ENCODE peak calls at places on chromosome 1, in four cellular contexts. One of them, this sample, is unnamed.

GRCh38 chr1:34800214-34800613 is 7.4 kb downstream of the GJA4 start:
- DNase-seq in GM12878: peak; percentile 27
- DNase-seq in H1: peak; percentile 29
- DNase-seq in GM12891: no peak
- DNase-seq in this sample: no peak

GRCh38 chr1:32151319-32151787 is 28.1 kb upstream of the TXLNA start:
- DNase-seq in GM12878: no peak
- DNase-seq in H1: no peak
- DNase-seq in GM12891: no peak
- DNase-seq in this sample: no peak

GRCh38 chr1:89175601-89176256 is at the start of gene GBP7:
- DNase-seq in GM12878: no peak
- DNase-seq in H1: no peak
- DNase-seq in GM12891: no peak
- DNase-seq in this sample: no peak

GRCh38 chr1:199422206-199422605 is 605.3 kb upstream of the NR5A2 start:
- DNase-seq in GM12878: no peak
- DNase-seq in H1: peak; percentile 45
- DNase-seq in GM12891: no peak
- DNase-seq in this sample: no peak

GRCh38 chr1:914253-914890 is 9.4 kb upstream of the SAMD11 start:
- DNase-seq in GM12878: no peak
- DNase-seq in H1: no peak
- DNase-seq in GM12891: no peak
- DNase-seq in this sample: no peak

GRCh38 chr1:54869173-54869851 is 17.7 kb downstream of the DHCR24 start:
- DNase-seq in GM12878: no peak
- DNase-seq in H1: no peak
- DNase-seq in GM12891: no peak
- DNase-seq in this sample: no peak

GRCh38 chr1:66168467-66168887 is 365.5 kb upstream of the SGIP1 start:
- DNase-seq in GM12878: no peak
- DNase-seq in H1: no peak
- DNase-seq in GM12891: no peak
- DNase-seq in this sample: no peak

GRCh38 chr1:24970399-24970753 is 40.3 kb upstream of the RUNX3 start:
- DNase-seq in GM12878: no peak
- DNase-seq in H1: no peak
- DNase-seq in GM12891: no peak
- DNase-seq in this sample: no peak

DNA sequence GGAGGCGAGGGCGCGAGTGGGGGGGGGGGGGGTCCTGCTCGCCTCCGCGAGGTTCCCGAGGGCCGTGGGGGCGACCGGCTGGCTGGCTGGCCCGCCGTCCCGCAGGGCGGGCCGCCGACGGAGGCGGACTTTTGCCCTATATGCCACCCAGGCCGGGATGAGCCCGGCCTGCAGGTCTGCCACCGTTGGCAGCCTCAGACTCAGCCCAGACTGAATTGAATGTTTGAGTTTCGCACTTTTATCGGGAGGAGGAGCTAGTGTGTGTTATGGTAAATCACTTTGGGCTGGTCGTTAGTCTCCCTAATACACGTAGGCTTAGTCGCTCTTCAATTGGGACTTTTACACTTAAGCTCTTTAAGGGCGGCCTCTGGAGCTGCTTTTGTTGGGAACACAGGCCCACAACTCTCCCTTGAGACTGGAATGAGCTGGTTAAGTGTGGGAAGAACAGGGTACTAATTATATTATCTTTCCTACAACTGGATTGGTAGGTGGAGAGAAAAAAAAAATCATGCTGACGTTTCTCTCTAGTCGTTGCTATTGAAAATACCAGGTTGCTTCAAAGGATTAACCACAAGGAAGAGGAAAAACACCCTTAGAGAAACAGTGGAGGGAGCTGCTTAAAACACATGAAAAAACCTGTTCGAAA is 1.3 kb upstream of the IRF2BP2 start:
- DNase-seq in GM12878: peak; percentile 76
- DNase-seq in H1: no peak
- DNase-seq in GM12891: no peak
- DNase-seq in this sample: no peak
- TF ChIP-seq POLR2A in GM12878: no peak
- TF ChIP-seq POLR2A in H1: peak; percentile 58
- TF ChIP-seq POLR2A in GM12891: no peak
- TF ChIP-seq POLR2A in this sample: no peak

GRCh38 chr1:165892935-165893334 is 65.5 kb downstream of the UCK2 start:
- DNase-seq in GM12878: no peak
- DNase-seq in H1: no peak
- DNase-seq in GM12891: no peak
- DNase-seq in this sample: no peak
- TF ChIP-seq TAF1 in GM12878: no peak
- TF ChIP-seq TAF1 in H1: no peak
- TF ChIP-seq TAF1 in GM12891: no peak
- TF ChIP-seq TAF1 in this sample: no peak

DNA sequence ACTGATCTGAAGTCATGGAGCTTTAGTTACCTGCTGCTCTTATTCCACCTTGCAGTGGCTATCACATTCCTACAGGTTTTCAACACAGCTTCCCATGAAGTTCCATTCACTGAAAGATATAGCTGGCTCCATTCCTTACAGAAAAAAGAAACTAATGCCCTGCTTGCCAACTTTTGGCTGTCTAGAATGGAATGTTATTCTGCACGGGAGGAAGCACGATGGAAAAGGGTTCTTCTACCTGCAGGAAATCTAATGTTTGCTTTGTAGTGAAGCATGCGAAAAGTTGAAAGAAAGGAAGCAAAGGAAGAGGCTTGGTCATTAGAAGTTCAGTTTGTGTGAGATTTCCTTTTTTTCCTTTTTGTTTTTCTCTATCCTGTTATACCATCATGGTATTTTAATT is 32.6 kb downstream of the GIPC2 start:
- DNase-seq in GM12878: no peak
- DNase-seq in H1: no peak
- DNase-seq in GM12891: no peak
- DNase-seq in this sample: no peak
- TF ChIP-seq POLR2AphosphoS5 in GM12878: no peak
- TF ChIP-seq POLR2AphosphoS5 in H1: no peak
- TF ChIP-seq POLR2AphosphoS5 in GM12891: no peak
- TF ChIP-seq POLR2AphosphoS5 in this sample: no peak

DNA sequence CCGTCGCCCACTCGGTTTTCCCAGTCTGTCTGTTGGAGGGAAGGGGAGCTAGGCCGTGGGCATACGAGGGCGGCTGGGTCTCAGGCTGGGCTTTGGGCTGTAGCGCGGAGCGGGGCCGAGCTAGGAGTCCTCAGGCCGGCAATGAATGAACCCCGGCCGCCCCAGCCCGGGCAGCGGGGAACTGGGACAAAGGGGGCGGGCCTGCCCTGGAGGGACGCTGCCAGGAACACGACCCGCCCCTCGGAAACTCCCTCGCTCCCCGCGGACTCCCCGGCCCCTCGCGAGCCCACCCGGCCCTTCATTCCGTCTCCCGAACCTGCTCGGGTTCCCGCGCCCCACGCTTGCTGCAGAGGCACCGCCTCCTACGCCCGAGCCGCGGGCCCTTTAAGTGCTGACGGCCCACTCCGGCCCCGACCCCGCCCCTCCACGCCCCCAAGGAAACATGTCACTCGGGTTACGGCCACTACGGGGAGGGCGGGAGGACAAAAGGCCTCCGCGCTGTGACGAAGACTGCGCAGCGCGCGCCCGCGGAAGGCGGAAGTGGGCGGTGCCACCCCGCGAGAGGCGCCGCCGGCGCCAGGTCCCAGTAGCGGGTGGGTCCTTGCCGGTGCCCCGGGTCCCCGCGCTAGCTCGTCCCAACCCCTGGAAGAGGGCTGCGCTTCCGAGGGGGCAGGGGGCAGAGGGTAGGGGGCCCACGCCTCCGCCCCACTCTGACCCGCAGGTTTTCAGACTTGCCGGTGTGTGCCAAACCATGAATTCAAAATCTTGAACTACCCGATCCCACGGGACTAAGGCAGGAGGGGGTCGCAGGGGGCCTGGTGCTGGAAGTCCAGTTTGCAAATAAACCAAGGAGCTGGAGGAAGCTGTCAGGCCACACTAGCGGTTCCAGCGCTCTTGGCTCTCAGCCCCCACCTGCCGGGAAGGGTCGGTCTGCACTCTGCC is at the start of gene GALE:
- DNase-seq in GM12878: peak; percentile 68
- DNase-seq in H1: peak; percentile 84
- DNase-seq in GM12891: peak; percentile 99
- DNase-seq in this sample: peak; percentile 99
- TF ChIP-seq POLR2A in GM12878: peak; percentile 83
- TF ChIP-seq POLR2A in H1: no peak
- TF ChIP-seq POLR2A in GM12891: peak; percentile 79
- TF ChIP-seq POLR2A in this sample: peak; percentile 69

This sample was measured in GM12892.